ENCODE peak calls at places on chromosomes 16 and 17, in nine cellular contexts. One of them, this sample, is unnamed.

GRCh38 chr16:77585852-77586251 is 136.5 kb upstream of the NUDT7 start:
- DNase-seq in stimulated activated CD4-positive, alpha-beta T cell treated with anti-CD3 and anti-CD28 coated beads, Interleukin-1b, Interleukin-23, amount 100 ng/mL, for 1 hour: no peak
- DNase-seq in posterior vena cava: no peak
- DNase-seq in stimulated activated CD8-positive, alpha-beta memory T cell treated with anti-CD3 and anti-CD28 coated beads, Interleukin-2, amount 100 ng/mL, for 1 hour: no peak
- DNase-seq in neural progenitor cell: no peak
- DNase-seq in A549: peak
- DNase-seq in activated effector memory CD4-positive, alpha-beta T cell treated with anti-CD3 and anti-CD28 coated beads, Interleukin-2, amount 50 U/mL, for 16 hours: no peak
- DNase-seq in HT1080: peak
- DNase-seq in foreskin fibroblast: no peak
- DNase-seq in this sample: no peak

GRCh38 chr17:75514299-75515228 is 773 bp downstream of the CASKIN2 start:
- DNase-seq in stimulated activated CD4-positive, alpha-beta T cell treated with anti-CD3 and anti-CD28 coated beads, Interleukin-1b, Interleukin-23, amount 100 ng/mL, for 1 hour: no peak
- DNase-seq in neural progenitor cell: peak
- DNase-seq in foreskin fibroblast: no peak
- DNase-seq in A549: no peak
- DNase-seq in stimulated activated CD8-positive, alpha-beta memory T cell treated with anti-CD3 and anti-CD28 coated beads, Interleukin-2, amount 100 ng/mL, for 1 hour: no peak
- DNase-seq in HT1080: no peak
- DNase-seq in posterior vena cava: no peak
- DNase-seq in activated effector memory CD4-positive, alpha-beta T cell treated with anti-CD3 and anti-CD28 coated beads, Interleukin-2, amount 50 U/mL, for 16 hours: no peak
- DNase-seq in this sample: peak

GRCh38 chr16:22141746-22142145 is 20.6 kb upstream of the SDR42E2 start:
- DNase-seq in HT1080: no peak
- DNase-seq in activated effector memory CD4-positive, alpha-beta T cell treated with anti-CD3 and anti-CD28 coated beads, Interleukin-2, amount 50 U/mL, for 16 hours: no peak
- DNase-seq in A549: peak
- DNase-seq in posterior vena cava: no peak
- DNase-seq in stimulated activated CD8-positive, alpha-beta memory T cell treated with anti-CD3 and anti-CD28 coated beads, Interleukin-2, amount 100 ng/mL, for 1 hour: no peak
- DNase-seq in stimulated activated CD4-positive, alpha-beta T cell treated with anti-CD3 and anti-CD28 coated beads, Interleukin-1b, Interleukin-23, amount 100 ng/mL, for 1 hour: no peak
- DNase-seq in foreskin fibroblast: peak
- DNase-seq in neural progenitor cell: peak
- DNase-seq in this sample: peak

GRCh38 chr17:55134486-55135157 is 130.1 kb upstream of the HLF start:
- DNase-seq in posterior vena cava: no peak
- DNase-seq in stimulated activated CD4-positive, alpha-beta T cell treated with anti-CD3 and anti-CD28 coated beads, Interleukin-1b, Interleukin-23, amount 100 ng/mL, for 1 hour: no peak
- DNase-seq in neural progenitor cell: no peak
- DNase-seq in HT1080: no peak
- DNase-seq in activated effector memory CD4-positive, alpha-beta T cell treated with anti-CD3 and anti-CD28 coated beads, Interleukin-2, amount 50 U/mL, for 16 hours: no peak
- DNase-seq in foreskin fibroblast: no peak
- DNase-seq in stimulated activated CD8-positive, alpha-beta memory T cell treated with anti-CD3 and anti-CD28 coated beads, Interleukin-2, amount 100 ng/mL, for 1 hour: no peak
- DNase-seq in A549: no peak
- DNase-seq in this sample: no peak

GRCh38 chr17:42779942-42780815 is at the start of gene WNK4:
- DNase-seq in A549: peak
- DNase-seq in foreskin fibroblast: no peak
- DNase-seq in posterior vena cava: no peak
- DNase-seq in stimulated activated CD4-positive, alpha-beta T cell treated with anti-CD3 and anti-CD28 coated beads, Interleukin-1b, Interleukin-23, amount 100 ng/mL, for 1 hour: no peak
- DNase-seq in activated effector memory CD4-positive, alpha-beta T cell treated with anti-CD3 and anti-CD28 coated beads, Interleukin-2, amount 50 U/mL, for 16 hours: no peak
- DNase-seq in HT1080: peak
- DNase-seq in neural progenitor cell: peak
- DNase-seq in stimulated activated CD8-positive, alpha-beta memory T cell treated with anti-CD3 and anti-CD28 coated beads, Interleukin-2, amount 100 ng/mL, for 1 hour: no peak
- DNase-seq in this sample: peak

GRCh38 chr17:72447251-72447640 is 326.4 kb downstream of the SOX9 start:
- DNase-seq in foreskin fibroblast: no peak
- DNase-seq in posterior vena cava: no peak
- DNase-seq in A549: no peak
- DNase-seq in neural progenitor cell: no peak
- DNase-seq in HT1080: no peak
- DNase-seq in stimulated activated CD4-positive, alpha-beta T cell treated with anti-CD3 and anti-CD28 coated beads, Interleukin-1b, Interleukin-23, amount 100 ng/mL, for 1 hour: no peak
- DNase-seq in stimulated activated CD8-positive, alpha-beta memory T cell treated with anti-CD3 and anti-CD28 coated beads, Interleukin-2, amount 100 ng/mL, for 1 hour: no peak
- DNase-seq in activated effector memory CD4-positive, alpha-beta T cell treated with anti-CD3 and anti-CD28 coated beads, Interleukin-2, amount 50 U/mL, for 16 hours: no peak
- DNase-seq in this sample: no peak

GRCh38 chr16:71845639-71846431 is at the start of gene ATXN1L:
- DNase-seq in foreskin fibroblast: peak
- DNase-seq in A549: peak
- DNase-seq in stimulated activated CD8-positive, alpha-beta memory T cell treated with anti-CD3 and anti-CD28 coated beads, Interleukin-2, amount 100 ng/mL, for 1 hour: peak
- DNase-seq in activated effector memory CD4-positive, alpha-beta T cell treated with anti-CD3 and anti-CD28 coated beads, Interleukin-2, amount 50 U/mL, for 16 hours: peak
- DNase-seq in HT1080: peak
- DNase-seq in posterior vena cava: peak
- DNase-seq in stimulated activated CD4-positive, alpha-beta T cell treated with anti-CD3 and anti-CD28 coated beads, Interleukin-1b, Interleukin-23, amount 100 ng/mL, for 1 hour: peak
- DNase-seq in neural progenitor cell: peak
- DNase-seq in this sample: peak

GRCh38 chr17:29124135-29124930 is 55.9 kb downstream of the MYO18A start:
- DNase-seq in activated effector memory CD4-positive, alpha-beta T cell treated with anti-CD3 and anti-CD28 coated beads, Interleukin-2, amount 50 U/mL, for 16 hours: peak
- DNase-seq in neural progenitor cell: peak
- DNase-seq in A549: peak
- DNase-seq in HT1080: peak
- DNase-seq in foreskin fibroblast: peak
- DNase-seq in posterior vena cava: no peak
- DNase-seq in stimulated activated CD8-positive, alpha-beta memory T cell treated with anti-CD3 and anti-CD28 coated beads, Interleukin-2, amount 100 ng/mL, for 1 hour: no peak
- DNase-seq in stimulated activated CD4-positive, alpha-beta T cell treated with anti-CD3 and anti-CD28 coated beads, Interleukin-1b, Interleukin-23, amount 100 ng/mL, for 1 hour: no peak
- DNase-seq in this sample: peak

GRCh38 chr17:67496286-67496685 is 119.2 kb downstream of the PITPNC1 start:
- DNase-seq in stimulated activated CD4-positive, alpha-beta T cell treated with anti-CD3 and anti-CD28 coated beads, Interleukin-1b, Interleukin-23, amount 100 ng/mL, for 1 hour: no peak
- DNase-seq in posterior vena cava: no peak
- DNase-seq in stimulated activated CD8-positive, alpha-beta memory T cell treated with anti-CD3 and anti-CD28 coated beads, Interleukin-2, amount 100 ng/mL, for 1 hour: no peak
- DNase-seq in A549: no peak
- DNase-seq in activated effector memory CD4-positive, alpha-beta T cell treated with anti-CD3 and anti-CD28 coated beads, Interleukin-2, amount 50 U/mL, for 16 hours: no peak
- DNase-seq in neural progenitor cell: no peak
- DNase-seq in HT1080: no peak
- DNase-seq in foreskin fibroblast: no peak
- DNase-seq in this sample: no peak

GRCh38 chr16:67264277-67264676 is 15.1 kb upstream of the PLEKHG4 start:
- DNase-seq in foreskin fibroblast: no peak
- DNase-seq in A549: no peak
- DNase-seq in stimulated activated CD8-positive, alpha-beta memory T cell treated with anti-CD3 and anti-CD28 coated beads, Interleukin-2, amount 100 ng/mL, for 1 hour: no peak
- DNase-seq in posterior vena cava: peak
- DNase-seq in neural progenitor cell: peak
- DNase-seq in HT1080: no peak
- DNase-seq in stimulated activated CD4-positive, alpha-beta T cell treated with anti-CD3 and anti-CD28 coated beads, Interleukin-1b, Interleukin-23, amount 100 ng/mL, for 1 hour: no peak
- DNase-seq in activated effector memory CD4-positive, alpha-beta T cell treated with anti-CD3 and anti-CD28 coated beads, Interleukin-2, amount 50 U/mL, for 16 hours: no peak
- DNase-seq in this sample: no peak

GRCh38 chr16:50246299-50247122 is 19.8 kb upstream of the ADCY7 start:
- DNase-seq in stimulated activated CD4-positive, alpha-beta T cell treated with anti-CD3 and anti-CD28 coated beads, Interleukin-1b, Interleukin-23, amount 100 ng/mL, for 1 hour: no peak
- DNase-seq in activated effector memory CD4-positive, alpha-beta T cell treated with anti-CD3 and anti-CD28 coated beads, Interleukin-2, amount 50 U/mL, for 16 hours: no peak
- DNase-seq in foreskin fibroblast: no peak
- DNase-seq in neural progenitor cell: peak
- DNase-seq in HT1080: no peak
- DNase-seq in A549: no peak
- DNase-seq in stimulated activated CD8-positive, alpha-beta memory T cell treated with anti-CD3 and anti-CD28 coated beads, Interleukin-2, amount 100 ng/mL, for 1 hour: no peak
- DNase-seq in posterior vena cava: no peak
- DNase-seq in this sample: no peak

GRCh38 chr17:50188521-50189395 is 12.7 kb downstream of the COL1A1 start:
- DNase-seq in posterior vena cava: no peak
- DNase-seq in neural progenitor cell: no peak
- DNase-seq in stimulated activated CD4-positive, alpha-beta T cell treated with anti-CD3 and anti-CD28 coated beads, Interleukin-1b, Interleukin-23, amount 100 ng/mL, for 1 hour: no peak
- DNase-seq in foreskin fibroblast: no peak
- DNase-seq in stimulated activated CD8-positive, alpha-beta memory T cell treated with anti-CD3 and anti-CD28 coated beads, Interleukin-2, amount 100 ng/mL, for 1 hour: no peak
- DNase-seq in A549: no peak
- DNase-seq in HT1080: no peak
- DNase-seq in activated effector memory CD4-positive, alpha-beta T cell treated with anti-CD3 and anti-CD28 coated beads, Interleukin-2, amount 50 U/mL, for 16 hours: no peak
- DNase-seq in this sample: no peak

GRCh38 chr17:63932008-63932561 is at the start of gene CD79B:
- DNase-seq in foreskin fibroblast: no peak
- DNase-seq in A549: no peak
- DNase-seq in stimulated activated CD4-positive, alpha-beta T cell treated with anti-CD3 and anti-CD28 coated beads, Interleukin-1b, Interleukin-23, amount 100 ng/mL, for 1 hour: no peak
- DNase-seq in stimulated activated CD8-positive, alpha-beta memory T cell treated with anti-CD3 and anti-CD28 coated beads, Interleukin-2, amount 100 ng/mL, for 1 hour: no peak
- DNase-seq in neural progenitor cell: no peak
- DNase-seq in activated effector memory CD4-positive, alpha-beta T cell treated with anti-CD3 and anti-CD28 coated beads, Interleukin-2, amount 50 U/mL, for 16 hours: peak
- DNase-seq in HT1080: no peak
- DNase-seq in posterior vena cava: no peak
- DNase-seq in this sample: no peak

GRCh38 chr17:27207073-27207511 is 86.8 kb upstream of the WSB1 start:
- DNase-seq in foreskin fibroblast: peak
- DNase-seq in neural progenitor cell: no peak
- DNase-seq in stimulated activated CD8-positive, alpha-beta memory T cell treated with anti-CD3 and anti-CD28 coated beads, Interleukin-2, amount 100 ng/mL, for 1 hour: no peak
- DNase-seq in activated effector memory CD4-positive, alpha-beta T cell treated with anti-CD3 and anti-CD28 coated beads, Interleukin-2, amount 50 U/mL, for 16 hours: no peak
- DNase-seq in A549: peak
- DNase-seq in HT1080: peak
- DNase-seq in posterior vena cava: no peak
- DNase-seq in stimulated activated CD4-positive, alpha-beta T cell treated with anti-CD3 and anti-CD28 coated beads, Interleukin-1b, Interleukin-23, amount 100 ng/mL, for 1 hour: no peak
- DNase-seq in this sample: no peak

GRCh38 chr17:41258406-41258805 is 3.2 kb downstream of the KRTAP9-9 start:
- DNase-seq in stimulated activated CD8-positive, alpha-beta memory T cell treated with anti-CD3 and anti-CD28 coated beads, Interleukin-2, amount 100 ng/mL, for 1 hour: no peak
- DNase-seq in foreskin fibroblast: no peak
- DNase-seq in posterior vena cava: no peak
- DNase-seq in A549: no peak
- DNase-seq in stimulated activated CD4-positive, alpha-beta T cell treated with anti-CD3 and anti-CD28 coated beads, Interleukin-1b, Interleukin-23, amount 100 ng/mL, for 1 hour: no peak
- DNase-seq in neural progenitor cell: no peak
- DNase-seq in HT1080: no peak
- DNase-seq in activated effector memory CD4-positive, alpha-beta T cell treated with anti-CD3 and anti-CD28 coated beads, Interleukin-2, amount 50 U/mL, for 16 hours: no peak
- DNase-seq in this sample: no peak

GRCh38 chr17:17669081-17669850 is 12.0 kb upstream of the RAI1 start:
- DNase-seq in stimulated activated CD4-positive, alpha-beta T cell treated with anti-CD3 and anti-CD28 coated beads, Interleukin-1b, Interleukin-23, amount 100 ng/mL, for 1 hour: no peak
- DNase-seq in neural progenitor cell: peak
- DNase-seq in foreskin fibroblast: no peak
- DNase-seq in HT1080: peak
- DNase-seq in stimulated activated CD8-positive, alpha-beta memory T cell treated with anti-CD3 and anti-CD28 coated beads, Interleukin-2, amount 100 ng/mL, for 1 hour: no peak
- DNase-seq in A549: no peak
- DNase-seq in posterior vena cava: no peak
- DNase-seq in activated effector memory CD4-positive, alpha-beta T cell treated with anti-CD3 and anti-CD28 coated beads, Interleukin-2, amount 50 U/mL, for 16 hours: no peak
- DNase-seq in this sample: no peak

GRCh38 chr17:78779848-78780247 is 2.2 kb downstream of the CYTH1 start:
- DNase-seq in HT1080: no peak
- DNase-seq in stimulated activated CD8-positive, alpha-beta memory T cell treated with anti-CD3 and anti-CD28 coated beads, Interleukin-2, amount 100 ng/mL, for 1 hour: no peak
- DNase-seq in A549: no peak
- DNase-seq in stimulated activated CD4-positive, alpha-beta T cell treated with anti-CD3 and anti-CD28 coated beads, Interleukin-1b, Interleukin-23, amount 100 ng/mL, for 1 hour: no peak
- DNase-seq in neural progenitor cell: peak
- DNase-seq in foreskin fibroblast: no peak
- DNase-seq in posterior vena cava: no peak
- DNase-seq in activated effector memory CD4-positive, alpha-beta T cell treated with anti-CD3 and anti-CD28 coated beads, Interleukin-2, amount 50 U/mL, for 16 hours: peak
- DNase-seq in this sample: no peak

GRCh38 chr17:4329838-4330237 is 36.6 kb downstream of the UBE2G1 start:
- DNase-seq in posterior vena cava: no peak
- DNase-seq in neural progenitor cell: no peak
- DNase-seq in stimulated activated CD8-positive, alpha-beta memory T cell treated with anti-CD3 and anti-CD28 coated beads, Interleukin-2, amount 100 ng/mL, for 1 hour: no peak
- DNase-seq in activated effector memory CD4-positive, alpha-beta T cell treated with anti-CD3 and anti-CD28 coated beads, Interleukin-2, amount 50 U/mL, for 16 hours: no peak
- DNase-seq in HT1080: peak
- DNase-seq in A549: peak
- DNase-seq in foreskin fibroblast: peak
- DNase-seq in stimulated activated CD4-positive, alpha-beta T cell treated with anti-CD3 and anti-CD28 coated beads, Interleukin-1b, Interleukin-23, amount 100 ng/mL, for 1 hour: no peak
- DNase-seq in this sample: no peak